ENCODE peak calls at places on chromosomes 13 and 19, in six cellular contexts. One of them, this sample, is unnamed.

GRCh38 chr19:9735986-9736385 is 32.6 kb downstream of the ZNF846 start:
- DNase-seq in PC-3: no peak
- DNase-seq in NCI-H2171: no peak
- DNase-seq in NCI-H510A treated with DMSO at 0.1 percent for 48 hours: no peak
- DNase-seq in endothelial cell: no peak
- DNase-seq in fibroblast of the aortic adventitia: no peak
- DNase-seq in this sample: no peak

GRCh38 chr19:33804021-33804799 is 7.5 kb downstream of the KCTD15 start:
- DNase-seq in PC-3: peak; percentile 62
- DNase-seq in NCI-H2171: no peak
- DNase-seq in NCI-H510A treated with DMSO at 0.1 percent for 48 hours: no peak
- DNase-seq in endothelial cell: no peak
- DNase-seq in fibroblast of the aortic adventitia: peak; percentile 87
- DNase-seq in this sample: no peak

GRCh38 chr19:31946491-31946890 is 398.9 kb upstream of the ZNF507 start:
- DNase-seq in PC-3: no peak
- DNase-seq in NCI-H2171: no peak
- DNase-seq in NCI-H510A treated with DMSO at 0.1 percent for 48 hours: no peak
- DNase-seq in endothelial cell: no peak
- DNase-seq in fibroblast of the aortic adventitia: no peak
- DNase-seq in this sample: no peak

GRCh38 chr13:59494560-59494970 is 669.2 kb downstream of the DIAPH3 start:
- DNase-seq in PC-3: no peak
- DNase-seq in NCI-H2171: peak; percentile 46
- DNase-seq in NCI-H510A treated with DMSO at 0.1 percent for 48 hours: no peak
- DNase-seq in endothelial cell: no peak
- DNase-seq in fibroblast of the aortic adventitia: peak; percentile 18
- DNase-seq in this sample: no peak

GRCh38 chr19:30167976-30168635 is 204.1 kb upstream of the ZNF536 start:
- DNase-seq in PC-3: no peak
- DNase-seq in NCI-H2171: no peak
- DNase-seq in NCI-H510A treated with DMSO at 0.1 percent for 48 hours: no peak
- DNase-seq in endothelial cell: no peak
- DNase-seq in fibroblast of the aortic adventitia: no peak
- DNase-seq in this sample: no peak

GRCh38 chr13:68319384-68319783 is 1089.2 kb upstream of the PCDH9 start:
- DNase-seq in PC-3: no peak
- DNase-seq in NCI-H2171: no peak
- DNase-seq in NCI-H510A treated with DMSO at 0.1 percent for 48 hours: no peak
- DNase-seq in endothelial cell: no peak
- DNase-seq in fibroblast of the aortic adventitia: no peak
- DNase-seq in this sample: no peak

GRCh38 chr19:2812414-2813234 is 7.0 kb upstream of the ZNF554 start:
- DNase-seq in PC-3: no peak
- DNase-seq in NCI-H2171: no peak
- DNase-seq in NCI-H510A treated with DMSO at 0.1 percent for 48 hours: no peak
- DNase-seq in endothelial cell: no peak
- DNase-seq in fibroblast of the aortic adventitia: no peak
- DNase-seq in this sample: no peak

GRCh38 chr13:96426160-96426559 is 336.3 kb downstream of the HS6ST3 start:
- DNase-seq in PC-3: no peak
- DNase-seq in NCI-H2171: no peak
- DNase-seq in NCI-H510A treated with DMSO at 0.1 percent for 48 hours: peak; percentile 27
- DNase-seq in endothelial cell: no peak
- DNase-seq in fibroblast of the aortic adventitia: no peak
- DNase-seq in this sample: no peak

GRCh38 chr19:51507209-51507608 is 5.6 kb upstream of the SIGLEC12 start:
- DNase-seq in PC-3: no peak
- DNase-seq in NCI-H2171: no peak
- DNase-seq in NCI-H510A treated with DMSO at 0.1 percent for 48 hours: no peak
- DNase-seq in endothelial cell: no peak
- DNase-seq in fibroblast of the aortic adventitia: no peak
- DNase-seq in this sample: no peak

GRCh38 chr19:35107541-35107939 is 8.1 kb upstream of the FXYD3 start:
- DNase-seq in PC-3: peak; percentile 80
- DNase-seq in NCI-H2171: no peak
- DNase-seq in NCI-H510A treated with DMSO at 0.1 percent for 48 hours: no peak
- DNase-seq in endothelial cell: no peak
- DNase-seq in fibroblast of the aortic adventitia: peak; percentile 65
- DNase-seq in this sample: no peak

GRCh38 chr19:44635581-44636438 is 7.9 kb upstream of the PVR start:
- DNase-seq in PC-3: peak; percentile 64
- DNase-seq in NCI-H2171: no peak
- DNase-seq in NCI-H510A treated with DMSO at 0.1 percent for 48 hours: no peak
- DNase-seq in endothelial cell: no peak
- DNase-seq in fibroblast of the aortic adventitia: peak; percentile 67
- DNase-seq in this sample: no peak

GRCh38 chr19:1045247-1045603 is 5.3 kb downstream of the ABCA7 start:
- DNase-seq in PC-3: peak; percentile 66
- DNase-seq in NCI-H2171: no peak
- DNase-seq in NCI-H510A treated with DMSO at 0.1 percent for 48 hours: no peak
- DNase-seq in endothelial cell: no peak
- DNase-seq in fibroblast of the aortic adventitia: no peak
- DNase-seq in this sample: no peak

GRCh38 chr13:71865858-71866172 is 1.2 kb downstream of the DACH1 start:
- DNase-seq in PC-3: no peak
- DNase-seq in NCI-H2171: no peak
- DNase-seq in NCI-H510A treated with DMSO at 0.1 percent for 48 hours: no peak
- DNase-seq in endothelial cell: peak; percentile 24
- DNase-seq in fibroblast of the aortic adventitia: no peak
- DNase-seq in this sample: no peak

GRCh38 chr19:54653181-54653809 is 9.5 kb upstream of the LILRB4 start:
- DNase-seq in PC-3: peak; percentile 56
- DNase-seq in NCI-H2171: no peak
- DNase-seq in NCI-H510A treated with DMSO at 0.1 percent for 48 hours: peak; percentile 9
- DNase-seq in endothelial cell: no peak
- DNase-seq in fibroblast of the aortic adventitia: peak; percentile 24
- DNase-seq in this sample: no peak

GRCh38 chr13:105972306-105972721 is 563.1 kb downstream of the EFNB2 start:
- DNase-seq in PC-3: peak; percentile 33
- DNase-seq in NCI-H2171: no peak
- DNase-seq in NCI-H510A treated with DMSO at 0.1 percent for 48 hours: no peak
- DNase-seq in endothelial cell: no peak
- DNase-seq in fibroblast of the aortic adventitia: no peak
- DNase-seq in this sample: no peak

GRCh38 chr19:16836906-16837362 is 7.7 kb downstream of the SIN3B start:
- DNase-seq in PC-3: no peak
- DNase-seq in NCI-H2171: no peak
- DNase-seq in NCI-H510A treated with DMSO at 0.1 percent for 48 hours: no peak
- DNase-seq in endothelial cell: no peak
- DNase-seq in fibroblast of the aortic adventitia: no peak
- DNase-seq in this sample: no peak

GRCh38 chr13:48923376-48923775 is 52.3 kb upstream of the FNDC3A start:
- DNase-seq in PC-3: no peak
- DNase-seq in NCI-H2171: no peak
- DNase-seq in NCI-H510A treated with DMSO at 0.1 percent for 48 hours: no peak
- DNase-seq in endothelial cell: no peak
- DNase-seq in fibroblast of the aortic adventitia: peak; percentile 9
- DNase-seq in this sample: no peak

GRCh38 chr13:97348569-97349100 is 85.3 kb upstream of the RAP2A start:
- DNase-seq in PC-3: no peak
- DNase-seq in NCI-H2171: no peak
- DNase-seq in NCI-H510A treated with DMSO at 0.1 percent for 48 hours: no peak
- DNase-seq in endothelial cell: no peak
- DNase-seq in fibroblast of the aortic adventitia: no peak
- DNase-seq in this sample: no peak

GRCh38 chr19:4120933-4121612 is 2.8 kb downstream of the MAP2K2 start:
- DNase-seq in PC-3: no peak
- DNase-seq in NCI-H2171: no peak
- DNase-seq in NCI-H510A treated with DMSO at 0.1 percent for 48 hours: no peak
- DNase-seq in endothelial cell: no peak
- DNase-seq in fibroblast of the aortic adventitia: no peak
- DNase-seq in this sample: no peak

GRCh38 chr13:101876951-101877350 is 424.5 kb downstream of the ITGBL1 start:
- DNase-seq in PC-3: no peak
- DNase-seq in NCI-H2171: no peak
- DNase-seq in NCI-H510A treated with DMSO at 0.1 percent for 48 hours: no peak
- DNase-seq in endothelial cell: no peak
- DNase-seq in fibroblast of the aortic adventitia: no peak
- DNase-seq in this sample: no peak

GRCh38 chr13:113639661-113640262 is 18.2 kb downstream of the ATP4B start:
- DNase-seq in PC-3: no peak
- DNase-seq in NCI-H2171: no peak
- DNase-seq in NCI-H510A treated with DMSO at 0.1 percent for 48 hours: no peak
- DNase-seq in endothelial cell: no peak
- DNase-seq in fibroblast of the aortic adventitia: no peak
- DNase-seq in this sample: no peak

GRCh38 chr13:107025991-107026390 is 458.1 kb upstream of the ARGLU1 start:
- DNase-seq in PC-3: peak; percentile 49
- DNase-seq in NCI-H2171: no peak
- DNase-seq in NCI-H510A treated with DMSO at 0.1 percent for 48 hours: peak; percentile 23
- DNase-seq in endothelial cell: no peak
- DNase-seq in fibroblast of the aortic adventitia: no peak
- DNase-seq in this sample: no peak